ENCODE peak calls at places on chromosomes 11 and 22, in seven cellular contexts. T is left cardiac atrium, H is neural progenitor cell, B is choroid plexus epithelial cell, U is psoas muscle, G is lung, E is BJ. N is an unnamed sample.

GRCh38 chr11:93028959-93029536 is 59.6 kb downstream of the MTNR1B start:
- DNase-seq in H (no peak), B (peak; percentile 28), G (no peak), E (no peak), U (no peak), T (no peak), N (no peak)

GRCh38 chr11:130655308-130655707 is 206.9 kb downstream of the ADAMTS15 start:
- DNase-seq in B (no peak), E (no peak), H (no peak), U (no peak), T (no peak), G (no peak), N (no peak)

GRCh38 chr11:97722065-97722464 is 1298.7 kb upstream of the CNTN5 start:
- DNase-seq in H (no peak), U (no peak), E (no peak), G (no peak), T (peak; percentile 29), B (peak; percentile 97), N (no peak)

GRCh38 chr11:47724041-47724729 is 9.0 kb upstream of the AGBL2 start:
- DNase-seq in T (peak; percentile 32), E (no peak), U (no peak), B (peak; percentile 95), H (no peak), G (peak; percentile 31), N (no peak)

GRCh38 chr11:71999360-71999759 is 651 bp downstream of the IL18BP start:
- DNase-seq in U (no peak), G (no peak), B (peak; percentile 50), T (no peak), H (no peak), E (no peak), N (no peak)

GRCh38 chr22:21811982-21812381 is 55.5 kb downstream of the MAPK1 start:
- DNase-seq in U (no peak), T (no peak), E (no peak), B (no peak), H (no peak), G (no peak), N (no peak)

GRCh38 chr11:83401506-83402225 is 115.5 kb upstream of the CCDC90B start:
- DNase-seq in H (no peak), B (no peak), E (no peak), G (no peak), U (no peak), T (no peak), N (no peak)

GRCh38 chr11:110415081-110415480 is 14.7 kb upstream of the FDX1 start:
- DNase-seq in E (no peak), T (no peak), B (peak; percentile 2), U (no peak), H (no peak), G (no peak), N (no peak)

GRCh38 chr11:94545641-94546470 is 2.1 kb downstream of the FUT4 start:
- DNase-seq in T (peak; percentile 23), G (no peak), H (no peak), B (no peak), E (no peak), U (no peak), N (no peak)

GRCh38 chr11:8998017-8998416 is 5.8 kb downstream of the NRIP3 start:
- DNase-seq in G (no peak), H (no peak), U (no peak), T (no peak), E (no peak), B (no peak), N (no peak)

GRCh38 chr22:20793386-20794131 is 19.6 kb downstream of the SERPIND1 start:
- DNase-seq in G (no peak), U (no peak), H (no peak), T (no peak), B (no peak), E (no peak), N (no peak)

GRCh38 chr11:110716361-110716760 is 4.1 kb upstream of the ARHGAP20 start:
- DNase-seq in B (peak; percentile 71), U (no peak), G (no peak), T (no peak), H (no peak), E (no peak), N (no peak)

GRCh38 chr22:17120281-17120680 is 879 bp downstream of the TMEM121B start:
- DNase-seq in B (peak; percentile 50), E (no peak), T (peak; percentile 68), H (peak; percentile 95), G (no peak), U (peak; percentile 82), N (peak; percentile 38)

GRCh38 chr11:112318193-112318592 is 57.5 kb upstream of the PLET1 start:
- DNase-seq in B (peak; percentile 97), E (peak; percentile 85), G (no peak), H (no peak), U (no peak), T (no peak), N (no peak)

GRCh38 chr22:19396934-19397728 is 34.4 kb downstream of the HIRA start:
- DNase-seq in E (no peak), H (no peak), T (no peak), G (no peak), B (no peak), U (no peak), N (no peak)

GRCh38 chr22:49046546-49047305 is 780.9 kb downstream of the BRD1 start:
- DNase-seq in B (no peak), G (no peak), T (peak; percentile 62), E (no peak), U (no peak), H (peak; percentile 86), N (no peak)

GRCh38 chr11:73252577-73253191 is 19.5 kb upstream of the P2RY6 start:
- DNase-seq in U (peak; percentile 28), G (no peak), H (peak; percentile 42), B (no peak), E (no peak), T (peak; percentile 21), N (no peak)

GRCh38 chr11:69368119-69368880 is 74.3 kb downstream of the MYEOV start:
- DNase-seq in H (no peak), U (peak; percentile 40), T (no peak), B (no peak), G (peak; percentile 28), E (no peak), N (no peak)

GRCh38 chr11:3014314-3014938 is 22.3 kb upstream of the NAP1L4 start:
- DNase-seq in T (no peak), H (no peak), U (no peak), B (peak; percentile 78), G (no peak), E (no peak), N (peak; percentile 91)

GRCh38 chr11:34313099-34313517 is 44.7 kb downstream of the ABTB2 start:
- DNase-seq in U (peak; percentile 74), B (no peak), H (no peak), G (no peak), E (no peak), T (no peak), N (peak; percentile 16)

GRCh38 chr11:127470485-127470884 is 469.9 kb upstream of the KIRREL3 start:
- DNase-seq in G (no peak), U (no peak), B (no peak), E (no peak), T (no peak), H (peak; percentile 33), N (no peak)

GRCh38 chr11:78465169-78465942 is 47.7 kb upstream of the GAB2 start:
- DNase-seq in G (no peak), E (no peak), T (no peak), U (peak; percentile 46), B (no peak), H (no peak), N (peak; percentile 44)

GRCh38 chr11:11985954-11986949 is 22.2 kb downstream of the DKK3 start:
- DNase-seq in E (no peak), U (no peak), T (no peak), B (no peak), G (no peak), H (no peak), N (no peak)

GRCh38 chr11:35964846-35965245 is 21.0 kb downstream of the LDLRAD3 start:
- DNase-seq in G (no peak), B (no peak), U (no peak), H (no peak), E (no peak), T (peak; percentile 29), N (no peak)

GRCh38 chr11:117701781-117702180 is 95.2 kb downstream of the DSCAML1 start:
- DNase-seq in G (no peak), U (no peak), T (no peak), E (no peak), H (no peak), B (no peak), N (no peak)

GRCh38 chr11:76051937-76052336 is 154.4 kb downstream of the WNT11 start:
- DNase-seq in H (no peak), G (no peak), U (no peak), B (no peak), T (no peak), E (no peak), N (no peak)

GRCh38 chr11:118621898-118622375 is 14.5 kb downstream of the PHLDB1 start:
- DNase-seq in T (no peak), E (no peak), U (no peak), B (no peak), G (no peak), H (no peak), N (no peak)

GRCh38 chr22:43945632-43946390 is 9.4 kb upstream of the SAMM50 start:
- DNase-seq in E (no peak), U (peak; percentile 72), H (peak; percentile 78), G (peak; percentile 58), T (peak; percentile 62), B (peak; percentile 79), N (peak; percentile 35)

GRCh38 chr22:34669001-34669400 is 397.0 kb upstream of the ISX start:
- DNase-seq in T (no peak), G (no peak), U (no peak), B (no peak), H (no peak), E (no peak), N (no peak)

GRCh38 chr11:62574363-62575057 is 819 bp upstream of the EEF1G start:
- DNase-seq in U (peak; percentile 71), T (peak; percentile 28), B (no peak), G (no peak), H (peak; percentile 31), E (no peak), N (no peak)

GRCh38 chr11:112588252-112588668 is 327.6 kb upstream of the PLET1 start:
- DNase-seq in G (peak; percentile 50), E (peak; percentile 21), B (peak; percentile 94), H (peak; percentile 92), T (peak; percentile 63), U (peak; percentile 73), N (peak; percentile 37)

GRCh38 chr22:38033522-38034277 is 23.5 kb upstream of the PICK1 start:
- DNase-seq in E (no peak), H (peak; percentile 66), T (no peak), B (no peak), G (no peak), U (peak; percentile 49), N (no peak)

GRCh38 chr11:10603721-10604297 is 35.3 kb upstream of the LYVE1 start:
- DNase-seq in H (no peak), U (no peak), E (no peak), B (no peak), G (peak; percentile 20), T (no peak), N (no peak)

GRCh38 chr11:16607675-16608644 is 130.5 kb upstream of the C11orf58 start:
- DNase-seq in G (peak; percentile 50), T (peak; percentile 86), U (peak; percentile 85), E (no peak), H (peak; percentile 90), B (no peak), N (no peak)